ENCODE peak calls at places on chromosomes 5 and 9, in ten cellular contexts. J is AG20443; V is heart left ventricle; I is adrenal gland; K is HCEC 1CT; S is NCI-H1092; L is activated naive CD4-positive, alpha-beta T cell; R is stimulated activated CD8-positive, alpha-beta memory T cell treated with anti-CD3 and anti-CD28 coated beads, Interleukin-15, amount 100 ng/mL, for 1 hour; A is lung; N is NCI-H1417. C is an unnamed sample.

GRCh38 chr5:574906-575305 is 37.2 kb upstream of the CEP72 start:
- DNase-seq in J (no peak), V (no peak), I (no peak), K (no peak), S (no peak), L (no peak), R (no peak), A (no peak), N (no peak), C (no peak)

GRCh38 chr9:121350993-121351561 is 19.0 kb downstream of the STOM start:
- DNase-seq in J (peak), V (peak), I (peak), K (peak), S (peak), L (no peak), R (no peak), A (peak), N (no peak), C (peak)

GRCh38 chr9:114339130-114339908 is 9.7 kb downstream of the ORM2 start:
- DNase-seq in J (peak), V (peak), I (peak), K (peak), S (peak), L (peak), R (peak), A (peak), N (no peak), C (no peak)

GRCh38 chr5:140497897-140498296 is 49.6 kb upstream of the EIF4EBP3 start:
- DNase-seq in J (no peak), V (no peak), I (no peak), K (no peak), S (no peak), L (no peak), R (no peak), A (no peak), N (no peak), C (no peak)

GRCh38 chr5:161847896-161848510 is at the start of gene GABRA1:
- DNase-seq in J (peak), V (no peak), I (no peak), K (no peak), S (no peak), L (no peak), R (no peak), A (no peak), N (peak), C (no peak)

GRCh38 chr5:67361932-67362729 is 165.5 kb upstream of the CD180 start:
- DNase-seq in J (no peak), V (no peak), I (no peak), K (no peak), S (no peak), L (no peak), R (no peak), A (no peak), N (no peak), C (no peak)

GRCh38 chr5:173474881-173475287 is 141.6 kb downstream of the BOD1 start:
- DNase-seq in J (peak), V (no peak), I (no peak), K (peak), S (no peak), L (no peak), R (no peak), A (no peak), N (no peak), C (no peak)

GRCh38 chr9:104858846-104859245 is 69.1 kb downstream of the ABCA1 start:
- DNase-seq in J (no peak), V (no peak), I (no peak), K (no peak), S (no peak), L (no peak), R (no peak), A (no peak), N (no peak), C (no peak)

GRCh38 chr9:118318770-118319443 is 614.7 kb downstream of the TLR4 start:
- DNase-seq in J (peak), V (peak), I (peak), K (no peak), S (no peak), L (no peak), R (no peak), A (no peak), N (no peak), C (no peak)

GRCh38 chr5:154757647-154758406 is 2.6 kb downstream of the LARP1 start:
- DNase-seq in J (no peak), V (no peak), I (peak), K (no peak), S (no peak), L (no peak), R (peak), A (no peak), N (peak), C (no peak)

C was measured in left colon.